ENCODE peak calls at places on chromosomes 3 and 15, in nine cellular contexts. U is activated B cell treated with CpG ODN at 0.5 μM for 24 hours, R is kidney, I is AG09319, E is brain microvascular endothelial cell, T is neural crest cell, F is fibroblast of lung, Q is psoas muscle, J is WTC11. K is an unnamed sample.

GRCh38 chr15:95087253-95087609 is 855.9 kb downstream of the MCTP2 start:
- DNase-seq in T (no peak), R (no peak), Q (no peak), E (peak; percentile 7), F (no peak), U (no peak), J (no peak), I (no peak), K (no peak)

GRCh38 chr3:131053021-131053420 is 26.3 kb downstream of the NEK11 start:
- DNase-seq in T (no peak), U (no peak), J (no peak), Q (no peak), I (no peak), R (no peak), F (no peak), E (no peak), K (no peak)

GRCh38 chr15:89409184-89409992 is 74.8 kb upstream of the POLG start:
- DNase-seq in R (no peak), F (no peak), E (no peak), U (no peak), I (no peak), Q (no peak), J (peak; percentile 44), T (no peak), K (no peak)

GRCh38 chr3:188974856-188975611 is 196.7 kb upstream of the TPRG1 start:
- DNase-seq in R (no peak), Q (no peak), E (no peak), U (no peak), I (no peak), F (peak; percentile 74), J (no peak), T (no peak), K (no peak)

GRCh38 chr3:127480196-127480933 is 110.2 kb downstream of the TPRA1 start:
- DNase-seq in E (no peak), T (no peak), F (no peak), U (no peak), Q (no peak), J (no peak), I (no peak), R (no peak), K (no peak)

GRCh38 chr3:102125197-102125993 is 276.1 kb downstream of the NFKBIZ start:
- DNase-seq in Q (no peak), R (no peak), T (no peak), E (no peak), J (no peak), F (no peak), I (no peak), U (no peak), K (no peak)

GRCh38 chr3:61903931-61904657 is 342.7 kb downstream of the PTPRG start:
- DNase-seq in J (no peak), U (no peak), Q (peak; percentile 21), I (no peak), T (no peak), R (no peak), E (peak; percentile 21), F (peak; percentile 43), K (peak; percentile 60)

GRCh38 chr3:195475614-195476013 is 32.8 kb upstream of the ACAP2 start:
- DNase-seq in I (no peak), E (no peak), U (no peak), Q (no peak), T (no peak), J (no peak), F (no peak), R (no peak), K (no peak)

GRCh38 chr3:124928333-124929202 is 6.0 kb downstream of the MUC13 start:
- DNase-seq in Q (peak; percentile 46), F (peak; percentile 61), U (no peak), J (peak; percentile 58), E (peak; percentile 72), T (peak; percentile 67), I (peak; percentile 40), R (no peak), K (peak; percentile 46)

GRCh38 chr3:111864821-111865656 is 6.0 kb downstream of the PHLDB2 start:
- DNase-seq in U (no peak), R (no peak), E (peak; percentile 94), T (no peak), F (peak; percentile 99), I (no peak), J (no peak), Q (no peak), K (peak; percentile 32)
- TF ChIP-seq CTCF in U (no peak), R (peak; percentile 17), E (peak; percentile 25), T (no peak), F (peak; percentile 44), I (peak; percentile 39), J (no peak), Q (peak; percentile 6), K (peak; percentile 43)

GRCh38 chr3:168952551-168952950 is 711.0 kb downstream of the MECOM start:
- DNase-seq in T (no peak), F (peak; percentile 43), R (no peak), U (no peak), I (peak; percentile 71), J (no peak), Q (no peak), E (no peak), K (peak; percentile 34)
- TF ChIP-seq CTCF in T (peak; percentile 44), F (peak; percentile 27), R (peak; percentile 16), U (no peak), I (peak; percentile 32), J (no peak), Q (no peak), E (no peak), K (peak; percentile 56)

DNA sequence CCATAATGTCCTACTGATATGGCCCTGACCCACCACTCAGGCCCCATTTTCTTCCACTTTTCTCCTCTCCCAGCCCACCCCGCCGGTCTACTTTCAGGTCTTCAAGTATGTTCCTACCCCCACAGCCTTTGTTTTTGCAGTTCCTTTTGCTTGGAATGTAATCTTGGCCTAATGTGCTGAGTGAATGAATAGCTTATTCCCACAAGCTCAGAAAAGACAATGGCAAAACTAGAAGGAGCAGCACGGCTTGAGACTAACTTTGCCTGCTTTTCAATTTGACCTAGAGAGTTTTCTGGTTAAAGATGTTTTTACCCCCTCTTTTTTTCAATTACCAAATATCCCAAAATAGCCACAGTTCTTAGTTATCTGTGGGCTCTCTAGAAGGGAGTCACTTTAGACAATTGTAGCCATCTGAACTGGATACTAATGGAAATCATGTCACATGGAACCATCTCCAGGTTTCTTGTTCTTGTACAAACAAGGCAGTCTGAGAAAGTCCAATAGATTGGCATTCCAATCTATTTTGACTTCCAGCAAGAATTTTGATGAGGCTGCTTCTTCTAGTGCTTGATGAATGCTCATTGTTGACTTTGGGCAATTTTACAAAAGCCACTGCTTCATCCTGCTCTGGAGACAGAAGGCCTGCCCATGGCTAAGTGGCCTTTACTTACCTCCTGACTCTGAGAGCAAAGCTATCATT is 16.3 kb upstream of the LMCD1 start:
- DNase-seq in R (no peak), I (no peak), T (no peak), F (peak; percentile 65), J (no peak), U (no peak), E (no peak), Q (no peak), K (no peak)
- TF ChIP-seq CTCF in R (no peak), I (no peak), T (no peak), F (no peak), J (no peak), U (no peak), E (no peak), Q (no peak), K (no peak)

GRCh38 chr3:52438104-52438376 is 6.9 kb downstream of the SEMA3G start:
- DNase-seq in Q (no peak), R (no peak), U (no peak), E (no peak), J (no peak), F (no peak), T (no peak), I (no peak), K (no peak)
- TF ChIP-seq CTCF in Q (no peak), R (no peak), U (no peak), E (no peak), J (no peak), F (no peak), T (no peak), I (no peak), K (no peak)

GRCh38 chr15:66404532-66404931 is 17.8 kb downstream of the MAP2K1 start:
- DNase-seq in E (no peak), T (no peak), I (no peak), R (no peak), F (no peak), Q (no peak), U (no peak), J (peak; percentile 67), K (no peak)
- TF ChIP-seq CTCF in E (no peak), T (peak; percentile 43), I (no peak), R (no peak), F (no peak), Q (no peak), U (no peak), J (peak; percentile 37), K (no peak)

DNA sequence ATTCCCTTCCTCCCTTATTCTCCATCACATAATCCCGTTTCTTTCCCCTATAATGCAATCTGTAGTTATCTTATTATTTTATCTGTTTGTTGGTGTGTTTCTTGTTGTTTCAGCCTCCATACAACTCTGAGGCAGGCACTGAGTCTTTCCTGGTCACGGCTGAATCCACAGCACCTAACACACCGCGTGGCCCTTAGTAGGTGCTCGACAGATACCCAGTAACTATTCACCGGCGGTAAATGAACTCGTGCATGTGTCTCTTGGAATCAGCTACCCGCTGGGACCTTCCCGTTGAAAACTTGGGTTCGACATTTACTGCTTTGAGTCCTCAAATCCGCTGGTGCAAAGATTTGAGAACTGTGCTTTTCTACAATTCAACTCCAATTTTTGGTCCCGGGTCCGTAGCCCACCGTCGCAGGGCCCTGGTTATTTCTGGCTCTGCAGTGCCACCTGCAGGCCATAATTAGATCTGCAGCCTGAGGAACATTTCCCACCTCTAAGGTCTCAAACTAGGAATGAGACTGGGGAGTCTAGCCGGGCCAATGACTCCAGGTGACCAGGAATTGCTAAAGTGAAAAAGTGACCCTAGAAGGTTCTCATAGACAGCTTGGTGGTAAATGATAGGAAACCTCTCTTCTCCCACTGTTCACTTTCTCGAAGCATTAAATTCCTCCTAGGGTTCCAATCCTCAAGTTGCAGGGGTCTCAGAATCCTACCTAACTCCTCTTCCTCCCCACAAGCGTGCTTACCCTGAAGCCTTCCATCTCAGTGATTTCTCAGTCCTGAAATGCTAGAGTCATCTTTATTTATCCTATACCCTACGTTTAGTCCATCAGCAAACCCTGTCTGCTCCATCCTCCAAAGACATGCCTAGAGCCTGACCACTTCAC is 40.0 kb upstream of the TRH start:
- DNase-seq in I (no peak), Q (no peak), E (peak; percentile 15), U (peak; percentile 20), F (no peak), R (no peak), T (peak; percentile 43), J (peak; percentile 38), K (no peak)
- TF ChIP-seq CTCF in I (peak; percentile 83), Q (peak; percentile 95), E (peak; percentile 89), U (peak; percentile 81), F (peak; percentile 87), R (peak; percentile 95), T (peak; percentile 97), J (peak; percentile 88), K (peak; percentile 84)

GRCh38 chr15:27359586-27359985 is 388.6 kb downstream of the GABRG3 start:
- DNase-seq in J (no peak), F (no peak), I (no peak), U (no peak), R (no peak), E (no peak), Q (no peak), T (no peak), K (no peak)

GRCh38 chr15:27361418-27361817 is 390.4 kb downstream of the GABRG3 start:
- DNase-seq in T (no peak), F (no peak), Q (no peak), I (no peak), R (no peak), E (no peak), J (no peak), U (no peak), K (no peak)

GRCh38 chr15:27353837-27354236 is 382.9 kb downstream of the GABRG3 start:
- DNase-seq in F (peak; percentile 74), I (no peak), U (no peak), R (no peak), Q (no peak), T (no peak), J (no peak), E (no peak), K (peak; percentile 65)

GRCh38 chr15:27358751-27359434 is 387.9 kb downstream of the GABRG3 start:
- DNase-seq in F (peak; percentile 19), J (peak; percentile 82), I (no peak), T (peak; percentile 49), E (no peak), Q (peak; percentile 18), U (no peak), R (no peak), K (no peak)
- TF ChIP-seq CTCF in F (peak; percentile 86), J (peak; percentile 94), I (peak; percentile 85), T (peak; percentile 93), E (peak; percentile 88), Q (peak; percentile 16), U (no peak), R (peak; percentile 78), K (peak; percentile 56)

K was measured in foreskin keratinocyte.